ENCODE peak calls at places on chromosomes 2 and 18, in ten cellular contexts. Z is T-helper 2 cell treated with Interferon-gamma antibody and Interleukin-4, amounts not matched to agents 5 μg/mL and 100 μg/mL, for 36 hours; J is T47D; T is kidney epithelial cell; R is cardiac septum; U is fibroblast of lung; Y is SW 1271; H is hepatic stellate cell; K is ELF-1; W is endothelial cell of umbilical vein. S is an unnamed sample.

GRCh38 chr2:240981871-240982800 is 16.3 kb upstream of the SNED1 start:
- DNase-seq in Z (no peak), J (no peak), T (no peak), R (peak), U (no peak), Y (no peak), H (no peak), K (no peak), W (no peak), S (no peak)

GRCh38 chr18:22282311-22283235 is 113.2 kb downstream of the GATA6 start:
- DNase-seq in Z (no peak), J (no peak), T (peak), R (no peak), U (peak), Y (peak), H (peak), K (peak), W (peak), S (peak)

GRCh38 chr2:181021199-181021789 is 40.9 kb downstream of the UBE2E3 start:
- DNase-seq in Z (no peak), J (no peak), T (no peak), R (no peak), U (no peak), Y (no peak), H (no peak), K (no peak), W (no peak), S (no peak)

GRCh38 chr2:11551569-11552259 is 17.9 kb downstream of the GREB1 start:
- DNase-seq in Z (no peak), J (no peak), T (no peak), R (no peak), U (no peak), Y (no peak), H (no peak), K (no peak), W (no peak), S (no peak)

GRCh38 chr18:140670-141266 is 17.6 kb upstream of the USP14 start:
- DNase-seq in Z (no peak), J (no peak), T (no peak), R (no peak), U (no peak), Y (no peak), H (no peak), K (no peak), W (no peak), S (no peak)

GRCh38 chr2:201298462-201298861 is 38.1 kb downstream of the CASP8 start:
- DNase-seq in Z (no peak), J (peak), T (no peak), R (no peak), U (no peak), Y (no peak), H (no peak), K (no peak), W (no peak), S (no peak)

GRCh38 chr2:120539937-120540718 is 194.2 kb downstream of the INHBB start:
- DNase-seq in Z (no peak), J (peak), T (peak), R (no peak), U (peak), Y (no peak), H (peak), K (peak), W (no peak), S (peak)

GRCh38 chr2:138699421-138699820 is 80.8 kb downstream of the NXPH2 start:
- DNase-seq in Z (no peak), J (no peak), T (no peak), R (no peak), U (no peak), Y (no peak), H (no peak), K (peak), W (no peak), S (no peak)

GRCh38 chr2:31578316-31578715 is 2.4 kb downstream of the SRD5A2 start:
- DNase-seq in Z (no peak), J (peak), T (no peak), R (no peak), U (no peak), Y (no peak), H (no peak), K (no peak), W (no peak), S (no peak)

GRCh38 chr2:190922411-190922810 is 41.8 kb downstream of the GLS start:
- DNase-seq in Z (no peak), J (no peak), T (no peak), R (no peak), U (no peak), Y (no peak), H (no peak), K (no peak), W (no peak), S (no peak)

GRCh38 chr2:30979822-30980245 is 158.4 kb downstream of the GALNT14 start:
- DNase-seq in Z (no peak), J (no peak), T (peak), R (no peak), U (peak), Y (peak), H (peak), K (peak), W (no peak), S (peak)

GRCh38 chr2:217065695-217066405 is 206.0 kb upstream of the TNP1 start:
- DNase-seq in Z (no peak), J (peak), T (no peak), R (no peak), U (peak), Y (no peak), H (peak), K (no peak), W (peak), S (peak)

GRCh38 chr2:8544168-8544785 is 137.6 kb upstream of the ID2 start:
- DNase-seq in Z (no peak), J (no peak), T (no peak), R (no peak), U (no peak), Y (no peak), H (no peak), K (no peak), W (no peak), S (no peak)

GRCh38 chr18:10194592-10194991 is 259.8 kb upstream of the APCDD1 start:
- DNase-seq in Z (no peak), J (no peak), T (no peak), R (no peak), U (no peak), Y (no peak), H (no peak), K (no peak), W (no peak), S (no peak)

GRCh38 chr18:50114448-50114847 is 80.5 kb downstream of the MYO5B start:
- DNase-seq in Z (no peak), J (no peak), T (no peak), R (no peak), U (no peak), Y (no peak), H (no peak), K (no peak), W (no peak), S (no peak)

GRCh38 chr2:201059961-201060525 is 11.4 kb downstream of the HYCC2 start:
- DNase-seq in Z (no peak), J (no peak), T (no peak), R (no peak), U (no peak), Y (no peak), H (no peak), K (no peak), W (no peak), S (no peak)

GRCh38 chr2:226030369-226031077 is 631.0 kb downstream of the NYAP2 start:
- DNase-seq in Z (no peak), J (no peak), T (no peak), R (no peak), U (peak), Y (no peak), H (no peak), K (peak), W (no peak), S (no peak)

GRCh38 chr2:238591732-238592131 is 165.0 kb downstream of the ASB1 start:
- DNase-seq in Z (no peak), J (no peak), T (no peak), R (no peak), U (no peak), Y (no peak), H (no peak), K (no peak), W (no peak), S (no peak)

GRCh38 chr18:29512203-29512602 is 1335.3 kb upstream of the CDH2 start:
- DNase-seq in Z (no peak), J (no peak), T (no peak), R (no peak), U (no peak), Y (no peak), H (no peak), K (no peak), W (no peak), S (no peak)

S was measured in fibroblast of the conjunctiva.